ENCODE peak calls at places on chromosomes 13 and 19, in six cellular contexts. Q, D, I, O, Z and N are unnamed samples. For H3K4me1, the result is how much of the 10 kb centered on the place peaks cover.

GRCh38 chr13:80379245-80379644 is 38.3 kb upstream of the SPRY2 start:
- DNase-seq in I (no peak), O (no peak), Q (no peak), Z (no peak), D (no peak), N (no peak)

GRCh38 chr13:44449999-44450821 is 76.6 kb downstream of the SERP2 start:
- DNase-seq in Z (no peak), Q (no peak), D (no peak), O (peak), I (no peak), N (no peak)

GRCh38 chr19:36115453-36116343 is at the start of gene TBCB:
- DNase-seq in O (peak), Q (peak), Z (peak), I (no peak), D (no peak), N (peak)

GRCh38 chr13:87153371-87153770 is 517.8 kb upstream of the SLITRK5 start:
- DNase-seq in O (no peak), I (no peak), Z (no peak), Q (no peak), D (no peak), N (no peak)

GRCh38 chr19:5103061-5103701 is 134.3 kb downstream of the KDM4B start:
- DNase-seq in I (peak), Q (peak), D (no peak), Z (peak), O (no peak), N (peak)

GRCh38 chr13:108895220-108895704 is 265.9 kb downstream of the MYO16 start:
- DNase-seq in O (peak), Z (no peak), Q (no peak), D (no peak), I (no peak), N (no peak)

GRCh38 chr19:958967-959685 is 25.0 kb upstream of the WDR18 start:
- DNase-seq in I (no peak), O (peak), Q (no peak), D (no peak), Z (no peak), N (no peak)

GRCh38 chr13:23952796-23953195 is 55.5 kb upstream of the C1QTNF9B start:
- DNase-seq in D (no peak), I (no peak), Z (no peak), O (no peak), Q (no peak), N (no peak)

GRCh38 chr13:99629641-99630040 is 128.4 kb downstream of the TM9SF2 start:
- DNase-seq in Q (no peak), I (no peak), D (no peak), O (no peak), Z (no peak), N (no peak)

GRCh38 chr13:89701913-89702312 is 1645.6 kb upstream of the MIR17HG start:
- DNase-seq in Q (no peak), O (no peak), D (no peak), Z (no peak), I (no peak), N (no peak)

GRCh38 chr19:47065242-47065641 is 16.8 kb upstream of the TMEM160 start:
- DNase-seq in Z (no peak), D (no peak), I (no peak), Q (no peak), O (no peak), N (no peak)

GRCh38 chr19:43229315-43229714 is 23.9 kb upstream of the PSG4 start:
- DNase-seq in O (peak), D (no peak), Q (no peak), I (no peak), Z (no peak), N (no peak)

GRCh38 chr19:13795595-13796300 is 505 bp downstream of the ZSWIM4 start:
- DNase-seq in I (peak), D (no peak), Z (no peak), Q (no peak), O (no peak), N (no peak)

GRCh38 chr13:30017880-30018279 is 167.5 kb upstream of the UBL3 start:
- DNase-seq in I (no peak), Q (no peak), O (no peak), D (no peak), Z (no peak), N (no peak)

GRCh38 chr13:112202966-112203365 is 136.0 kb downstream of the SOX1 start:
- DNase-seq in Z (no peak), D (no peak), I (no peak), O (no peak), Q (no peak), N (no peak)

GRCh38 chr19:14300281-14300680 is 81.0 kb upstream of the ADGRE5 start:
- DNase-seq in I (no peak), O (no peak), D (no peak), Q (no peak), Z (no peak), N (no peak)

GRCh38 chr13:73262862-73263627 is 204.2 kb downstream of the KLF5 start:
- DNase-seq in D (no peak), O (no peak), I (no peak), Q (no peak), Z (no peak), N (no peak)

GRCh38 chr13:99012539-99012938 is 34.7 kb upstream of the DOCK9 start:
- DNase-seq in O (no peak), I (no peak), Q (no peak), D (no peak), Z (no peak), N (no peak)

GRCh38 chr19:36973021-36973843 is 57.1 kb downstream of the ZNF568 start:
- DNase-seq in Q (peak), D (peak), Z (peak), I (peak), O (no peak), N (peak)

GRCh38 chr13:76667551-76667950 is 218.7 kb downstream of the KCTD12 start:
- DNase-seq in D (no peak), Z (no peak), Q (no peak), O (no peak), I (no peak), N (no peak)

GRCh38 chr13:110254751-110255553 is 52.0 kb downstream of the COL4A1 start:
- DNase-seq in O (no peak), I (no peak), Z (no peak), D (no peak), Q (no peak), N (no peak)

GRCh38 chr13:45623516-45624090 is 8.1 kb upstream of the ERICH6B start:
- DNase-seq in I (no peak), Q (no peak), Z (no peak), O (peak), D (no peak), N (no peak)

GRCh38 chr13:34578471-34578870 is 363.6 kb upstream of the NBEA start:
- DNase-seq in I (no peak), D (no peak), Q (no peak), O (no peak), Z (no peak), N (no peak)

GRCh38 chr19:56622374-56622773 is 20.6 kb upstream of the SMIM17 start:
- DNase-seq in Q (no peak), O (no peak), D (no peak), I (no peak), Z (no peak), N (no peak)

GRCh38 chr13:74931698-74932433 is 550.1 kb downstream of the TBC1D4 start:
- DNase-seq in Q (no peak), I (no peak), O (no peak), Z (no peak), D (no peak), N (no peak)

GRCh38 chr13:25268561-25268960 is 18.7 kb downstream of the MTMR6 start:
- DNase-seq in I (no peak), O (no peak), Z (no peak), D (no peak), Q (no peak), N (no peak)

GRCh38 chr19:52735734-52736133 is 890 bp upstream of the ZNF611 start:
- DNase-seq in O (peak), Z (peak), Q (peak), I (peak), D (peak), N (peak)

GRCh38 chr13:45779901-45780300 is 71.7 kb downstream of the SIAH3 start:
- DNase-seq in Q (no peak), O (no peak), I (no peak), D (no peak), Z (no peak), N (no peak)

GRCh38 chr13:41492432-41493267 is 35.3 kb downstream of the RGCC start:
- DNase-seq in O (no peak), D (no peak), Q (no peak), I (no peak), Z (no peak), N (no peak)

GRCh38 chr13:51882570-51883225 is 20.9 kb downstream of the CCDC70 start:
- DNase-seq in D (no peak), I (no peak), Z (no peak), O (no peak), Q (no peak), N (no peak)

GRCh38 chr13:110957181-110957884 is 42.5 kb upstream of the ANKRD10 start:
- DNase-seq in Z (no peak), I (no peak), Q (no peak), O (peak), D (no peak), N (no peak)

GRCh38 chr19:5957132-5957531 is 20.8 kb downstream of the RANBP3 start:
- DNase-seq in Z (no peak), O (no peak), I (no peak), Q (peak), D (no peak), N (no peak)

GRCh38 chr13:78137404-78138142 is 218.9 kb upstream of the EDNRB start:
- DNase-seq in D (peak), I (no peak), Q (no peak), Z (no peak), O (peak), N (no peak)

GRCh38 chr19:35213678-35214632 is 14.6 kb downstream of the FAM187B start:
- DNase-seq in Q (no peak), Z (peak), O (no peak), I (peak), D (no peak), N (peak)

GRCh38 chr13:110334256-110334655 is 27.2 kb downstream of the COL4A2 start:
- DNase-seq in I (no peak), Q (no peak), Z (peak), O (no peak), D (no peak), N (no peak)

GRCh38 chr13:88000787-88001186 is 329.6 kb downstream of the SLITRK5 start:
- DNase-seq in I (no peak), Z (no peak), O (no peak), Q (no peak), D (no peak), N (no peak)

GRCh38 chr19:30118760-30119159 is 176.7 kb downstream of the URI1 start:
- DNase-seq in Q (peak), O (no peak), I (no peak), D (no peak), Z (peak), N (no peak)

GRCh38 chr13:52665325-52665724 is 12.7 kb downstream of the SUGT1 start:
- DNase-seq in D (no peak), Z (no peak), O (peak), Q (no peak), I (no peak), N (no peak)

GRCh38 chr13:23666576-23666975 is 96.4 kb downstream of the TNFRSF19 start:
- DNase-seq in I (no peak), O (no peak), Q (no peak), D (no peak), Z (no peak), N (no peak)

DNA sequence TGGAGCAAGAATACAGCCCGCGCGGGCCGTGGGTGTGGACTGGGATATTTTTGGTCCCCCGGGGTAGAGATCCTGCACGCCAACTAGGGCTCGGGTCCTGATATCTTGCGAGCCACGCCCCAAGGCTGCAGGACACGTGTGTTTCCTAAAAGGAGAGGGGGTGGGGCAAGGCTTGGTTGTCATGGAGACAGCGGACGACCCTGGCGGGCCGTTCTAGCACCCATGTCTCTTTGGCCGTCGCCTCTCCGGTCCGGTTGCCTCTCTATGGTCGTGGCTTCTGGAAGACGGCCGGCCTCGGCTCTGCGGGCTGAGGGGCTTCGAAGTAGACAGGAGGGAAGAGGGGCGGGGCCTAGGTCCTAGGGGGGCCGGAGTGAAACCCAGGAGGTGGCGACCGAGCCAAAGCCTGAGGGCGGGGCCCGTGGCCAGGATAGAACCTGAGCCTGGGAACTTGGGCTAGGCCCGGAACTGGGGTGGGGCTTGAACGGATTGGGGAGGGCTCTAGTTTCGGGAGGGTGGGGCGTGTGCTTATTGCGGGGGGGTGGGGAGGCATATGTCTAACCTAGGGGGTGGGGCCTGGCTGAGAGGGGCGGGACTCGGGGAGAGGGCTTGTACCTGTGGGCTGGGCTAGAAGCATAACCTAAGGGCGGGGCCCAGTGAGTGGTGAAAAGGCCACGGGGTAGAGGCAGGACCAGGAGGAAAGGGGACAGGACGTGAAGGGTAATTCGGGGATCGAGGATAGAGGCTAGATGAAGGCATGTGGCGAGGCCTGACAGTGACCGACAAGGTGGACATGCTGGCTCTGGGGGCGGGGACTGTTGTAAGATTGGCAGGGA is 737 bp upstream of the SLC27A1 start:
- DNase-seq in D (peak), Q (peak), Z (peak), O (peak), I (peak), N (peak)
- TF ChIP-seq POLR2A in D (no peak), Q (peak), Z (no peak), O (no peak), I (peak), N (no peak)

DNA sequence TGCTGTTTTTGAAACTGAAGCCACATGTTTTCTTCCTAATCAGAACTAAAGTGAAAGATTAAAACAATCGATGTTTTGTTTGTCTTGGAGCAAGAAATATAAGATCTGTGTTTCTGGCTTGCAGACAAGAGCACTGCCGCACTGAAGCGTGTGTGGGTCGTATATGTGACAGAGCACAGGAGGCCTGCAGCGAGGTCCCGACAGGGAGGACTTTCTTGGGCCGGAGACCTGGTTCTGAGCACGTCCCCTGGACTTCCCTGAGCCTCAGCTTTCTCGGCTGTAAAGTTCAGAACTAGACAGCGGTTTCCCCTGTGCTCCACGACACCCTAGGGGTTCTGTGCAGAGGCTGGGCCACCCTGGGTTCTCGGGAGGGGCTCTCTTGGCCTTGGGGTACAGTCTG is 60.5 kb downstream of the GADD45B start:
- DNase-seq in O (no peak), Z (no peak), D (no peak), Q (no peak), I (peak), N (no peak)
- H3K4me1 ChIP-seq in O (half or more), Z (under half), D (under half), Q (under half), I (half or more), N (under half)

GRCh38 chr13:27487776-27488175 is 37.4 kb upstream of the MTIF3 start:
- DNase-seq in O (no peak), Q (no peak), I (no peak), Z (peak), D (no peak), N (no peak)

GRCh38 chr13:27476943-27477681 is 26.7 kb upstream of the MTIF3 start:
- DNase-seq in I (peak), O (peak), Q (no peak), D (no peak), Z (no peak), N (no peak)

GRCh38 chr13:27483421-27483820 is 33.1 kb upstream of the MTIF3 start:
- DNase-seq in D (no peak), I (no peak), O (no peak), Q (no peak), Z (no peak), N (no peak)

GRCh38 chr13:27481766-27482165 is 31.4 kb upstream of the MTIF3 start:
- DNase-seq in O (peak), D (peak), Z (no peak), Q (peak), I (peak), N (peak)

GRCh38 chr13:27482996-27483395 is 32.6 kb upstream of the MTIF3 start:
- DNase-seq in Q (no peak), Z (no peak), O (no peak), D (no peak), I (no peak), N (no peak)
- TF ChIP-seq POLR2A in Q (no peak), Z (no peak), O (no peak), D (no peak), I (no peak), N (no peak)

DNA sequence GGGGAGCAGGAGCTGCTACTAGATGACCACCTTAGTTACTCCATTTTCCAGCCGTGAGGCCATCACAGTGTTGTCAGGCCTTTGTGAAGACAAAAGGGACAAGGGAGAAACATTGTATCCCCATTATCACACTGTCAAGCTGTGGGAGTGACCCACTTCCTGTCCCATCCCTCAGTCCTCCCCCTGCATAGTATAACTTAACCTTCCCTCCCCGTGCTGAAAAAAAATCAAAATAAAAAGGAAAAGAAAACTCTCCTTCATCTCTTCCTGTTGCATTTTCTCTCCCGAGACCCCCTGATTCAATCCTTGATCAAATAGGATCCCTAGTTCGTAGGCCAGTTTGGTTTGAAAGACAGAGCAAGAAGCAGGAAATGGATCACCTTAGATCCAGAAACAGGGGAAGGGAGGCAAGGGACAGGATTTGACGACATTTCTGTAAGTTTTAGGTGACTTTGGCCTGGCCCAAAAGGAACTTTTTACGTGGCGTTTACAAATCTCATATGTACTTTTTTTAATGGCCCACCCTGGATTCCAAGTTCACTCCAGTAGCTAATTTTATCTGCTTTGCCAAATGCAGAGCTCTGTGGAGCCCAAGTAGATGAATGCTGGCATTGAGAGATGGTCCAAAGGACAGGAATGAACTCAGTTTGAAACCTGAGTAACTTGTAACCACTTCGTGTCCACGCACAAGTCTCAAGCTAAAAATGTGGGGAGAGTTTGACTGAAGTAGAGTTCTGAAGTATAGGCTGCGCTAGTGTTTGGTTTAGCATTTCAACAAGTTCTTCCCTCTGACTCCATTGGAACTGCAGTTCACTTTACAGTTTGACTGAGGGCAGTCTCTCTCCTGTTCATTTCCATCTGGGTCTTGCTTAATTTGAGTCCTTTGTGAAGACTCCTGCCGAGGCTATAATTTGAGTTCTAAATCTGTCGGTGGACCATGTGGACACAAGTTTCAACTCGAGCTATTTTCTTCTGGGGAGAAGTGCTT is 16.6 kb upstream of the GATAD2A start:
- DNase-seq in I (no peak), D (no peak), Q (no peak), Z (no peak), O (peak), N (peak)
- H3K4me1 ChIP-seq in I (under half), D (under half), Q (under half), Z (under half), O (half or more), N (under half)

DNA sequence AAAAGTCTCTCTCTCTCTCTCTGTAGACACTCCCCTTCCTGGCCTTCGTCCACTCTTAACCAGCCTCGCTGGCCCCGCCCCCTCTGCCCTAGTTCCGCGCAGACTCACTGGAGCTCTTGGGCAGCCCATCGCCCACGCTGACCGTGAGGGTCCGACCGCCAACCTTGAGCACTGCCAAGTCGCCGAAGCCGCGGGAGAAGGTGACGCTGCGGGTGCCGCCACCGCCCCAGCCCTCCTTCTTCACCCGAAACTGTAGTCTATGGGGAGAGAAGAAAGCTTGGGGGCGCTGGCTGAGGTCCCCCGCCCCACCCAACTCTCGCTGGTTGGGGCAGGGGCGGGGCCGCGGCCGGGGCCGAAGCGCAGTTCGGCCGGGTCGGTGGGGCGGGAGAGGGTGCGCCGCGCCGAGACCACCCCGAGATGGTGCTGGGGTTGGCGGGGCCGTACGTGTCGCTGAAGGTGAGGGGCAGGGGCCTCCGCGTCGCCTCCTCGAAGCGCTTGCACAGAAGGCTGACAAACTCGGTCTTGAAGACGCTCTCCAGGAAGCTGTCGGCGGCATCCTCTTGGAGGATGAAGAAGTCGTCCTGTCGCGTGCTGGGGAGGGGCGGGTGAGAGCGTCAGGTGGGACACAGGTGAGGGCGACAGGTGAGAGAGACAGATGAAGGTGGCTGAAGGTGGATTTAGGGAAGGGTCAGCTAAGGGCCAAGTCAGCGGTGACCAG is 12.5 kb upstream of the ZNF414 start:
- DNase-seq in D (peak), Z (peak), Q (peak), I (peak), O (peak), N (peak)
- TF ChIP-seq POLR2A in D (no peak), Z (peak), Q (peak), I (no peak), O (peak), N (no peak)